ENCODE peak calls at places on chromosomes 7 and 10, in eight cellular contexts. A, E, H, O, V, B, C and J are unnamed samples.
A peak's percentile ranks its signal among the peaks of the same experiment; 100 is the strongest.

GRCh38 chr7:25802057-25802456 is 349.9 kb upstream of the NFE2L3 start:
- DNase-seq in A (no peak), E (no peak), H (no peak), O (no peak), V (no peak), B (no peak), C (no peak), J (no peak)

GRCh38 chr7:141619745-141620144 is 68.5 kb downstream of the AGK start:
- DNase-seq in A (no peak), E (no peak), H (no peak), O (no peak), V (no peak), B (no peak), C (no peak), J (no peak)

GRCh38 chr7:45136106-45137060 is 21.2 kb upstream of the RAMP3 start:
- DNase-seq in A (no peak), E (no peak), H (peak; percentile 70), O (peak; percentile 46), V (peak; percentile 53), B (peak; percentile 60), C (no peak), J (no peak)

GRCh38 chr10:52940921-52941320 is 168.3 kb upstream of the MBL2 start:
- DNase-seq in A (no peak), E (no peak), H (no peak), O (no peak), V (no peak), B (no peak), C (no peak), J (no peak)

GRCh38 chr7:3754488-3755365 is 453.7 kb downstream of the SDK1 start:
- DNase-seq in A (no peak), E (no peak), H (no peak), O (no peak), V (no peak), B (no peak), C (peak; percentile 61), J (no peak)

GRCh38 chr7:98613601-98614425 is 3.3 kb upstream of the NPTX2 start:
- DNase-seq in A (no peak), E (no peak), H (no peak), O (no peak), V (peak; percentile 27), B (no peak), C (no peak), J (no peak)

GRCh38 chr10:124742418-124743187 is 1.6 kb downstream of the FAM53B start:
- DNase-seq in A (no peak), E (no peak), H (peak; percentile 61), O (no peak), V (peak; percentile 33), B (no peak), C (peak; percentile 60), J (no peak)

GRCh38 chr10:60521974-60522405 is 132.3 kb upstream of the ANK3 start:
- DNase-seq in A (no peak), E (no peak), H (no peak), O (no peak), V (peak; percentile 73), B (no peak), C (no peak), J (no peak)

GRCh38 chr7:138195207-138195606 is 118.9 kb downstream of the AKR1D1 start:
- DNase-seq in A (no peak), E (no peak), H (no peak), O (no peak), V (no peak), B (no peak), C (no peak), J (no peak)

GRCh38 chr10:103835121-103836045 is 20.0 kb downstream of the SH3PXD2A start:
- DNase-seq in A (peak; percentile 52), E (no peak), H (peak; percentile 60), O (peak; percentile 82), V (no peak), B (no peak), C (peak; percentile 90), J (no peak)

GRCh38 chr10:43202224-43202656 is 64.0 kb downstream of the CSGALNACT2 start:
- DNase-seq in A (no peak), E (peak; percentile 56), H (peak; percentile 44), O (peak; percentile 6), V (no peak), B (peak; percentile 25), C (peak; percentile 53), J (no peak)

GRCh38 chr10:21264271-21264670 is 261.2 kb downstream of the SKIDA1 start:
- DNase-seq in A (no peak), E (no peak), H (no peak), O (no peak), V (peak; percentile 96), B (no peak), C (no peak), J (no peak)

GRCh38 chr7:66576646-66577045 is 52.0 kb upstream of the KCTD7 start:
- DNase-seq in A (no peak), E (no peak), H (no peak), O (no peak), V (peak; percentile 39), B (no peak), C (no peak), J (no peak)

GRCh38 chr10:60234531-60234930 is 155.1 kb downstream of the ANK3 start:
- DNase-seq in A (no peak), E (no peak), H (no peak), O (no peak), V (no peak), B (no peak), C (no peak), J (no peak)

GRCh38 chr7:46630031-46630430 is 709.0 kb upstream of the IGFBP3 start:
- DNase-seq in A (no peak), E (no peak), H (no peak), O (no peak), V (no peak), B (no peak), C (no peak), J (no peak)

GRCh38 chr10:14588084-14588937 is 186.4 kb downstream of the FAM107B start:
- DNase-seq in A (no peak), E (no peak), H (no peak), O (no peak), V (no peak), B (no peak), C (no peak), J (no peak)

GRCh38 chr7:41599760-41600159 is 103.1 kb downstream of the INHBA start:
- DNase-seq in A (no peak), E (no peak), H (no peak), O (no peak), V (no peak), B (no peak), C (no peak), J (no peak)

GRCh38 chr7:36277247-36277542 is 112.5 kb upstream of the ANLN start:
- DNase-seq in A (no peak), E (no peak), H (peak; percentile 17), O (no peak), V (no peak), B (no peak), C (no peak), J (peak; percentile 21)
- TF ChIP-seq CTCF in A (no peak), E (no peak), H (no peak), O (no peak), V (no peak), B (no peak), C (no peak), J (no peak)

GRCh38 chr10:105062881-105063280 is 421.8 kb downstream of the SORCS3 start:
- DNase-seq in A (no peak), E (no peak), H (no peak), O (no peak), V (no peak), B (no peak), C (no peak), J (no peak)

GRCh38 chr10:105068497-105068896 is 427.4 kb downstream of the SORCS3 start:
- DNase-seq in A (no peak), E (no peak), H (no peak), O (no peak), V (peak; percentile 17), B (no peak), C (no peak), J (no peak)

DNA sequence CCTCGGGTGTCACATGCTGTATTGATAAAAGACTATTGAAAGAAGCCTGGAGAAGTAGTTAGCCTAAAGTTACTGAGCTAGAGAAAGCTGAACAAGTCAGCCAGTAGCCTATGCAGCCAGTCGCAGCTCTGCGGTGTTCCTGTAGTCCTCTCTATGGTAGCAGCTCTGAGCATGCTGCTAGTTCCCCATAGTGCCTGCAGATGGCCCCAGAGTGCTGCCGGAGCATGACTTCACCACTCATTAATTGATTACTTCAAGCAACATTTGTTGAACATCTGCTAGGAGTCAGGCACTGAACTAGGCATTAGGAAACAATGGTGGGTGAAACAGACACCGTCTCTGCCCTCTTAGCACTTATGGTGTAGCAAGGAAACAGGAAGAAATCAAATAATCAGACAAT is 422.7 kb downstream of the SORCS3 start:
- DNase-seq in A (no peak), E (no peak), H (peak; percentile 22), O (no peak), V (peak; percentile 33), B (peak; percentile 73), C (no peak), J (no peak)
- TF ChIP-seq CTCF in A (no peak), E (peak; percentile 35), H (peak; percentile 56), O (peak; percentile 43), V (peak; percentile 95), B (peak; percentile 84), C (no peak), J (no peak)

DNA sequence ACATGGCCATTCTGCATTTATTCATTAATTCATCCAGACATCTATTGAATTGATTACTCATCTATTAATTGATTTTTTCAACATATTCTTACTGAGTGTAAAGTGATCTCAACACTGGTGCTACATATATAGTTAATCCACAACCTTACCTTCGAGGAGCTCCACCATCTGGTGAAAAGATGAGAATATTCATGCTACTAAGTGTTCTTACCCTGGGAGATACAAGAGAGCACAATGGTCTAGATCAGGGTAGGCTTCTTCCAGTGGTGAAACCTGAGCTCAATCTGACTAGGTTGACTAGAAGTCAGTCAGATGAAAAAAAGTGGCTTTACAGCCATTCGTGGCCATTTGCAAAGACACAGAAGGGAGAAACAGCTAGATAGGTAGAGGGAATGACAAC is 507.4 kb downstream of the ANKRD7 start:
- DNase-seq in A (no peak), E (no peak), H (no peak), O (no peak), V (no peak), B (no peak), C (no peak), J (no peak)
- TF ChIP-seq CTCF in A (no peak), E (no peak), H (no peak), O (no peak), V (no peak), B (no peak), C (no peak), J (no peak)

DNA sequence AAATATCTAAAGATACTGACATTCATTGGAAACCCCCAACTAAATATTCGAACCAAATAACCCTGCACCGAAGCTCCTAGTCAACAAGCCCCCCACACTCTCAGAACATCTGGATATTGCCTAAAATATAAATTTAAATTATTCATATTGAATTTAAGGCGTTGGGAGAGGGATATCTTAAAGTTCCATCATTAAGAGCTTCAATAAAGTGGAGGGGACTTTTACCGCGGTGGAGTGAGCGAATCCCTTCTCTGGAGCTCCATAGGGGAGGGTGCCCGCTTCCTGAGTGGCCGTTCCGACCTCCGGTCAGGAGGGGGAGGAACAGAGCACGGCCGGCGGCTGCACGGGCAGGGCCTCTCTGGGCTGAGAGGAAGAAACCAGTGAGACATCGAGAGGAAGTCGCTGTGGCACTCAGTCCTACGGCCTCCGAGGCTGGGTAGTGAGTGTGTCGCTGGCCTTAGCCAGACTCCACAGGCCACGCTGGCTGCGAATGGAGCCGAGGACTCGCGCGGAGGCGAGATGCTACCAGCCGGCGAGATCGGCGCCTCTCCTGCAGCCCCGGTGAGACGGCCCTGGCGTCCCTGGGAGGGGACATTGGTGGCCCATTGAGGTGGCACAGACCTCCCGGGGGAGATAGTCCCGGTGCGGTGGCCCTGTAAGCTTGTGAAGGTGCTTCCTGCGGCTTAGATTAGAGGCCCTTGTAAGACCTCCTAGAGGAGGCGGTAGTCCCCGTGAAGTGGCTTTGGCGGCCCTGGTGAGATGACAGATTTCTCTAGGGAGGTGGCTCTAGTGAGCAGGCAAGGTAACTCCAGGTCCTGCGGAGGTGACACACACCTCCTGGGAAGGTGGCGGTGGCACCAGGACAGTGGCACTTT is at the start of gene RINT1:
- DNase-seq in A (peak; percentile 73), E (peak; percentile 95), H (peak; percentile 93), O (peak; percentile 90), V (peak; percentile 85), B (peak; percentile 90), C (peak; percentile 92), J (peak; percentile 97)
- TF ChIP-seq CTCF in A (peak; percentile 71), E (no peak), H (peak; percentile 71), O (peak; percentile 89), V (peak; percentile 61), B (peak; percentile 67), C (peak; percentile 65), J (peak; percentile 85)